ENCODE peak calls at places on chromosomes 13 and 19, in nine cellular contexts. T is MV-4-11, Q is uterus, B is putamen, L is neuronal stem cell, P is GM12891, K is body of pancreas, E is myocyte, N is caudate nucleus. G is an unnamed sample.

GRCh38 chr19:39164289-39164688 is 32.5 kb upstream of the NCCRP1 start:
- DNase-seq in B (no peak), L (no peak), Q (no peak), E (no peak), P (no peak), T (no peak), K (no peak), N (no peak), G (no peak)

GRCh38 chr13:23547000-23547590 is 23.1 kb upstream of the TNFRSF19 start:
- DNase-seq in T (no peak), P (no peak), L (no peak), Q (peak; percentile 40), E (peak; percentile 57), B (no peak), N (no peak), K (peak; percentile 16), G (no peak)

GRCh38 chr19:2149980-2150793 is 1.2 kb downstream of the AP3D1 start:
- DNase-seq in N (no peak), K (peak; percentile 40), B (no peak), L (no peak), P (no peak), Q (no peak), E (peak; percentile 23), T (peak; percentile 57), G (no peak)

GRCh38 chr19:34676697-34677385 is at the start of gene SCGB2B2:
- DNase-seq in T (peak; percentile 77), P (peak; percentile 41), B (peak; percentile 78), L (no peak), N (peak; percentile 95), E (peak; percentile 91), K (no peak), Q (no peak), G (peak; percentile 91)

GRCh38 chr13:98475521-98475920 is 101.4 kb downstream of the STK24 start:
- DNase-seq in P (no peak), L (peak; percentile 66), E (no peak), K (no peak), Q (no peak), B (no peak), T (peak; percentile 15), N (no peak), G (no peak)

GRCh38 chr13:24232037-24232436 is 71.5 kb downstream of the SPATA13 start:
- DNase-seq in P (no peak), T (no peak), K (no peak), L (no peak), E (no peak), Q (no peak), B (no peak), N (no peak), G (no peak)

GRCh38 chr13:20960663-20961309 is 58.2 kb upstream of the XPO4 start:
- DNase-seq in T (no peak), P (no peak), E (peak; percentile 80), Q (no peak), K (no peak), B (no peak), L (no peak), N (no peak), G (no peak)

GRCh38 chr13:48615017-48615416 is 38.7 kb upstream of the CYSLTR2 start:
- DNase-seq in L (no peak), N (no peak), Q (no peak), P (no peak), K (no peak), E (no peak), T (peak; percentile 98), B (no peak), G (no peak)

GRCh38 chr19:48123907-48124675 is 13.5 kb upstream of the PLA2G4C start:
- DNase-seq in P (no peak), T (no peak), B (peak; percentile 60), N (peak; percentile 13), L (peak; percentile 54), Q (no peak), E (peak; percentile 97), K (no peak), G (no peak)

GRCh38 chr13:28529836-28530235 is 34.9 kb upstream of the FLT1 start:
- DNase-seq in Q (no peak), T (no peak), L (no peak), N (no peak), B (no peak), P (no peak), K (no peak), E (no peak), G (no peak)

GRCh38 chr13:102555914-102556553 is 40.8 kb upstream of the TPP2 start:
- DNase-seq in L (peak; percentile 17), E (peak; percentile 65), P (peak; percentile 7), N (no peak), T (peak; percentile 35), Q (no peak), B (peak; percentile 58), K (no peak), G (no peak)

GRCh38 chr19:37973666-37974065 is 66.7 kb downstream of the SIPA1L3 start:
- DNase-seq in Q (no peak), E (no peak), P (no peak), T (no peak), L (no peak), N (no peak), B (no peak), K (no peak), G (no peak)

GRCh38 chr19:11198175-11198534 is 810 bp upstream of the KANK2 start:
- DNase-seq in P (no peak), B (no peak), N (no peak), K (no peak), L (no peak), Q (no peak), T (no peak), E (no peak), G (no peak)

GRCh38 chr13:40352385-40352778 is 314.1 kb downstream of the FOXO1 start:
- DNase-seq in E (no peak), P (no peak), N (peak; percentile 61), K (peak; percentile 40), T (no peak), B (peak; percentile 42), Q (peak; percentile 68), L (no peak), G (peak; percentile 40)

GRCh38 chr19:4375620-4376228 is 24.6 kb downstream of the SH3GL1 start:
- DNase-seq in L (no peak), P (no peak), Q (peak; percentile 52), T (peak; percentile 83), B (no peak), N (no peak), K (peak; percentile 44), E (peak; percentile 78), G (peak; percentile 46)

GRCh38 chr19:33290082-33290815 is 12.1 kb downstream of the CEBPA start:
- DNase-seq in K (no peak), P (no peak), Q (no peak), B (no peak), L (no peak), T (no peak), E (no peak), N (no peak), G (no peak)

GRCh38 chr13:69565334-69565733 is 542.3 kb upstream of the ATXN8OS start:
- DNase-seq in P (peak; percentile 4), K (no peak), E (peak; percentile 6), L (no peak), N (no peak), B (no peak), T (peak; percentile 51), Q (no peak), G (no peak)

G was measured in occipital lobe.